ENCODE peak calls at places on chromosomes 7 and 10, in five cellular contexts. One of them, this sample, is unnamed.

GRCh38 chr10:62761115-62761514 is 43.4 kb upstream of the ADO start:
- DNase-seq in fibroblast of lung: peak; percentile 27
- DNase-seq in LoVo: no peak
- DNase-seq in stimulated activated naive CD4-positive, alpha-beta T cell: no peak
- DNase-seq in ACHN: no peak
- DNase-seq in this sample: peak; percentile 5

GRCh38 chr7:107856806-107857540 is 34.0 kb upstream of the DLD start:
- DNase-seq in ACHN: no peak
- DNase-seq in LoVo: no peak
- DNase-seq in stimulated activated naive CD4-positive, alpha-beta T cell: peak; percentile 25
- DNase-seq in fibroblast of lung: peak; percentile 31
- DNase-seq in this sample: no peak

GRCh38 chr10:48450233-48450810 is 143.8 kb downstream of the MAPK8 start:
- DNase-seq in ACHN: no peak
- DNase-seq in fibroblast of lung: no peak
- DNase-seq in stimulated activated naive CD4-positive, alpha-beta T cell: no peak
- DNase-seq in LoVo: no peak
- DNase-seq in this sample: no peak

GRCh38 chr10:126135177-126135576 is 238.8 kb downstream of the FANK1 start:
- DNase-seq in stimulated activated naive CD4-positive, alpha-beta T cell: no peak
- DNase-seq in LoVo: no peak
- DNase-seq in fibroblast of lung: no peak
- DNase-seq in ACHN: peak; percentile 38
- DNase-seq in this sample: no peak

GRCh38 chr10:31751401-31752080 is 177.1 kb downstream of the ARHGAP12 start:
- DNase-seq in LoVo: no peak
- DNase-seq in ACHN: no peak
- DNase-seq in fibroblast of lung: no peak
- DNase-seq in stimulated activated naive CD4-positive, alpha-beta T cell: no peak
- DNase-seq in this sample: peak; percentile 38

GRCh38 chr7:143882611-143883078 is 19.3 kb downstream of the TCAF1 start:
- DNase-seq in ACHN: peak; percentile 78
- DNase-seq in stimulated activated naive CD4-positive, alpha-beta T cell: no peak
- DNase-seq in LoVo: no peak
- DNase-seq in fibroblast of lung: peak; percentile 73
- DNase-seq in this sample: peak; percentile 77

GRCh38 chr7:107170051-107170661 is 1.4 kb downstream of the HBP1 start:
- DNase-seq in ACHN: no peak
- DNase-seq in stimulated activated naive CD4-positive, alpha-beta T cell: no peak
- DNase-seq in LoVo: no peak
- DNase-seq in fibroblast of lung: no peak
- DNase-seq in this sample: no peak

GRCh38 chr10:62919776-62920175 is 103.6 kb upstream of the EGR2 start:
- DNase-seq in LoVo: no peak
- DNase-seq in stimulated activated naive CD4-positive, alpha-beta T cell: no peak
- DNase-seq in fibroblast of lung: no peak
- DNase-seq in ACHN: no peak
- DNase-seq in this sample: no peak

GRCh38 chr7:158588085-158588877 is 658 bp upstream of the PTPRN2 start:
- DNase-seq in ACHN: no peak
- DNase-seq in stimulated activated naive CD4-positive, alpha-beta T cell: no peak
- DNase-seq in LoVo: no peak
- DNase-seq in fibroblast of lung: no peak
- DNase-seq in this sample: no peak

GRCh38 chr7:122975341-122975740 is 20.2 kb downstream of the TAS2R16 start:
- DNase-seq in ACHN: no peak
- DNase-seq in stimulated activated naive CD4-positive, alpha-beta T cell: no peak
- DNase-seq in LoVo: no peak
- DNase-seq in fibroblast of lung: peak; percentile 79
- DNase-seq in this sample: no peak

GRCh38 chr7:99740573-99741437 is 5.8 kb upstream of the CYP3A7 start:
- DNase-seq in LoVo: no peak
- DNase-seq in stimulated activated naive CD4-positive, alpha-beta T cell: no peak
- DNase-seq in ACHN: no peak
- DNase-seq in fibroblast of lung: peak; percentile 1
- DNase-seq in this sample: no peak

GRCh38 chr10:29840516-29841276 is 205.9 kb upstream of the SVIL start:
- DNase-seq in stimulated activated naive CD4-positive, alpha-beta T cell: no peak
- DNase-seq in LoVo: peak; percentile 27
- DNase-seq in fibroblast of lung: no peak
- DNase-seq in ACHN: no peak
- DNase-seq in this sample: peak; percentile 61

GRCh38 chr10:17123961-17124360 is 5.7 kb downstream of the CUBN start:
- DNase-seq in ACHN: no peak
- DNase-seq in LoVo: no peak
- DNase-seq in fibroblast of lung: no peak
- DNase-seq in stimulated activated naive CD4-positive, alpha-beta T cell: no peak
- DNase-seq in this sample: no peak

GRCh38 chr7:8290645-8291308 is 28.8 kb upstream of the ICA1 start:
- DNase-seq in stimulated activated naive CD4-positive, alpha-beta T cell: no peak
- DNase-seq in ACHN: no peak
- DNase-seq in LoVo: peak; percentile 63
- DNase-seq in fibroblast of lung: peak; percentile 13
- DNase-seq in this sample: no peak